ENCODE peak calls at places on chromosomes 6 and 20, in four cellular contexts. One of them, this sample, is unnamed.

GRCh38 chr20:37911838-37912273 is 8.9 kb downstream of the VSTM2L start:
- DNase-seq in A549: peak; percentile 19
- DNase-seq in IMR-90: peak; percentile 4
- DNase-seq in GM12878: no peak
- DNase-seq in this sample: peak; percentile 57

GRCh38 chr6:65182681-65183080 is 524.3 kb downstream of the EYS start:
- DNase-seq in A549: no peak
- DNase-seq in IMR-90: peak; percentile 40
- DNase-seq in GM12878: no peak
- DNase-seq in this sample: no peak

GRCh38 chr20:45337367-45338120 is 10.7 kb downstream of the SDC4 start:
- DNase-seq in A549: peak; percentile 59
- DNase-seq in IMR-90: peak; percentile 94
- DNase-seq in GM12878: no peak
- DNase-seq in this sample: peak; percentile 64

GRCh38 chr6:164039954-164040375 is 625.4 kb downstream of the QKI start:
- DNase-seq in A549: no peak
- DNase-seq in IMR-90: no peak
- DNase-seq in GM12878: no peak
- DNase-seq in this sample: peak; percentile 98

GRCh38 chr6:44676826-44677433 is 289.4 kb downstream of the CDC5L start:
- DNase-seq in A549: no peak
- DNase-seq in IMR-90: no peak
- DNase-seq in GM12878: no peak
- DNase-seq in this sample: no peak

GRCh38 chr6:52514514-52514913 is 62.3 kb downstream of the TRAM2 start:
- DNase-seq in A549: peak; percentile 55
- DNase-seq in IMR-90: peak; percentile 81
- DNase-seq in GM12878: no peak
- DNase-seq in this sample: no peak

GRCh38 chr6:31795616-31796298 is at the start of gene VARS1:
- DNase-seq in A549: peak; percentile 92
- DNase-seq in IMR-90: peak; percentile 84
- DNase-seq in GM12878: peak; percentile 62
- DNase-seq in this sample: peak; percentile 100

GRCh38 chr20:62824476-62825287 is 7.8 kb downstream of the COL9A3 start:
- DNase-seq in A549: no peak
- DNase-seq in IMR-90: no peak
- DNase-seq in GM12878: no peak
- DNase-seq in this sample: peak; percentile 76

GRCh38 chr20:24406761-24407550 is 62.5 kb upstream of the SYNDIG1 start:
- DNase-seq in A549: no peak
- DNase-seq in IMR-90: no peak
- DNase-seq in GM12878: no peak
- DNase-seq in this sample: no peak

GRCh38 chr6:43445576-43445975 is 9.8 kb downstream of the DLK2 start:
- DNase-seq in A549: no peak
- DNase-seq in IMR-90: no peak
- DNase-seq in GM12878: no peak
- DNase-seq in this sample: no peak

GRCh38 chr6:14546036-14546435 is 428.5 kb downstream of the CD83 start:
- DNase-seq in A549: no peak
- DNase-seq in IMR-90: no peak
- DNase-seq in GM12878: no peak
- DNase-seq in this sample: no peak

GRCh38 chr6:145898376-145898775 is 65.8 kb downstream of the SHPRH start:
- DNase-seq in A549: no peak
- DNase-seq in IMR-90: peak; percentile 45
- DNase-seq in GM12878: no peak
- DNase-seq in this sample: no peak

DNA sequence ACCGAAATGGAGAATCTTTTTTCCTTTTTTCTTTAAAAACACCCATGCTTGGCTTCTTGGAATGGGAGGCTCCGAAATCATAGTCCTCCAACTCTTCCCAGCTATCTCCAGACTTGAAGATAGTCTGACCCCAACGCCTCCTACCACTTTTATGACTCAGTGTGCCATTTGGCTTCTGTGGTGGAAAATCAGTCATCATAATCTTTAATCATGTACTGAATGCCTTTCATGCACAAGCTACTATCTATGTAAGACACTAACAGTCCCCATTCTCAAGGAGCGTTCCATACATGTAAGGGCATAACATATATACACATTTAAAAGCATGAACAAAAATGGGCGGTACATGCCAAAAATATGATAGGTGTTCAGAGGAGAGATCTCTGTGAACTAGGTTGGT is 44.1 kb downstream of the TMEM14B start:
- DNase-seq in A549: no peak
- DNase-seq in IMR-90: no peak
- DNase-seq in GM12878: no peak
- DNase-seq in this sample: no peak
- TF ChIP-seq RCOR1 in A549: no peak
- TF ChIP-seq RCOR1 in IMR-90: no peak
- TF ChIP-seq RCOR1 in GM12878: no peak
- TF ChIP-seq RCOR1 in this sample: no peak

DNA sequence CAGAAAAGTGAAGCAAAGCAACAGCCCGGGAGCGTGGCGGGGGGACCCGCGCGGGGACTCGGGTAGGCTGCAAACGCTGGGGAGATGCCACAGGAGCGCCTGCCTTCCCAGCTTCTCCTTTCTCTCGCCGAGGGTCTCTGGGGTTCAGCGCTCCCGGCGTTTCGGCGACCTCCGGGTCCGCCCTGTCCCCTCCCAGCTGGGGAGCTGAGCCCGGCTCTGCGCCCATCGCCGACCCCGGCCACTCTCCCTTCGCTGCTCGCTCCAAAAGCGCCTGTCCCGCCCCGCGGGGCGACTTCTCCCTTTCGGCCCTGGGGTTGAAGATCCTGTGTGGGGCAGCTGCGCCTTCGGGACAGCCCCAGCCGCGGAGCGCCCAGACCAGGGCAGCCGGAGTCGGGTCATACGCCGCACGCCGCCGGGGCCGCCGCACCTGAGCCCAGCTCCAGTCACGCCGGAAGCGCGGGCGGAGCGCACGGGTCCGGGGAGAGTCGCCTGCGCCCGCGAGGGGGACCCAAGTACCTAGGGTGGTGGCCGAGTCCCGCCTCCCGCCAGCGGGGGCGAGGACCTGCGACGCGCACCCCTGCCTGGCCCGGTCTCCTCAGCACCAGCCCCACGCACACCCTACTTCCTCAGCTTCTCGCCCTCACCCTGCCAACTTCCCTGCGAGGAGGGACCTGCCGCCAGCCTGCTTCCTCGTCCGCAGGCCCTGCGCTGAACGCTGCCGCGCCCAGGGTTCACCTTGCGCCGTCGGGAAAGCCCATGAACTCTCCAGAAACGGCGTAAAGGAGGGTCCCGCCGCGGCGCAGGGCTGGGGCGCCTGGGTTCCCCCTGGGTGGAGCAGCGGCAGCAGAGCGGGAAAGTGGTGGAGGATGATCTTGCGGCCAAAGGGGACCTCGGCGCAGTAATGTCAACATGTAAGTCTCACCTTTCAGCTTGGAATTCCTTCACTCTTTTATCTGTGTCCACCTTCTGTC is at the start of gene ADGRG6:
- DNase-seq in A549: peak; percentile 75
- DNase-seq in IMR-90: peak; percentile 28
- DNase-seq in GM12878: no peak
- DNase-seq in this sample: peak; percentile 14
- TF ChIP-seq BHLHE40 in A549: no peak
- TF ChIP-seq BHLHE40 in IMR-90: peak; percentile 69
- TF ChIP-seq BHLHE40 in GM12878: no peak
- TF ChIP-seq BHLHE40 in this sample: no peak

GRCh38 chr20:11128131-11128831 is 454.5 kb upstream of the JAG1 start:
- DNase-seq in A549: no peak
- DNase-seq in IMR-90: peak; percentile 35
- DNase-seq in GM12878: no peak
- DNase-seq in this sample: no peak
- TF ChIP-seq RCOR1 in A549: no peak
- TF ChIP-seq RCOR1 in IMR-90: no peak
- TF ChIP-seq RCOR1 in GM12878: no peak
- TF ChIP-seq RCOR1 in this sample: no peak

GRCh38 chr6:55578537-55579363 is at the start of gene HMGCLL1:
- DNase-seq in A549: peak; percentile 31
- DNase-seq in IMR-90: no peak
- DNase-seq in GM12878: no peak
- DNase-seq in this sample: no peak
- TF ChIP-seq BHLHE40 in A549: no peak
- TF ChIP-seq BHLHE40 in IMR-90: no peak
- TF ChIP-seq BHLHE40 in GM12878: no peak
- TF ChIP-seq BHLHE40 in this sample: no peak

GRCh38 chr20:50958733-50959542 is at the start of gene MOCS3:
- DNase-seq in A549: peak; percentile 95
- DNase-seq in IMR-90: peak; percentile 93
- DNase-seq in GM12878: no peak
- DNase-seq in this sample: peak; percentile 93
- TF ChIP-seq RCOR1 in A549: no peak
- TF ChIP-seq RCOR1 in IMR-90: no peak
- TF ChIP-seq RCOR1 in GM12878: no peak
- TF ChIP-seq RCOR1 in this sample: no peak

GRCh38 chr20:60069626-60070025 is 111.4 kb downstream of the CDH26 start:
- DNase-seq in A549: no peak
- DNase-seq in IMR-90: no peak
- DNase-seq in GM12878: no peak
- DNase-seq in this sample: no peak
- TF ChIP-seq BHLHE40 in A549: no peak
- TF ChIP-seq BHLHE40 in IMR-90: no peak
- TF ChIP-seq BHLHE40 in GM12878: no peak
- TF ChIP-seq BHLHE40 in this sample: no peak

This sample was measured in K562.